ENCODE peak calls at places on chromosome 13, in nine cellular contexts. M is epithelial cell of esophagus, A is esophagus squamous epithelium, D is transverse colon, G is body of pancreas, F is cardiac fibroblast, W is Peyer's patch, S is bronchial epithelial cell, C is HFF-Myc. P is an unnamed sample.
A peak's percentile ranks its signal among the peaks of the same experiment; 100 is the strongest.

GRCh38 chr13:105703843-105704242 is 831.6 kb downstream of the EFNB2 start:
- DNase-seq in C (no peak), A (no peak), W (no peak), G (no peak), M (no peak), F (no peak), D (no peak), S (no peak), P (no peak)

GRCh38 chr13:106714271-106714670 is 146.3 kb upstream of the ARGLU1 start:
- DNase-seq in A (no peak), G (no peak), M (peak; percentile 2), S (peak; percentile 7), W (no peak), C (no peak), F (no peak), D (no peak), P (no peak)

GRCh38 chr13:107882708-107883560 is 332.4 kb downstream of the LIG4 start:
- DNase-seq in W (no peak), S (no peak), M (no peak), A (no peak), G (no peak), C (no peak), D (no peak), F (no peak), P (no peak)

GRCh38 chr13:80084086-80084676 is 256.7 kb downstream of the SPRY2 start:
- DNase-seq in D (no peak), S (peak; percentile 73), F (peak; percentile 95), M (peak; percentile 68), C (peak; percentile 50), W (no peak), G (peak; percentile 13), A (no peak), P (no peak)

GRCh38 chr13:52665325-52665724 is 12.7 kb downstream of the SUGT1 start:
- DNase-seq in W (no peak), A (no peak), D (no peak), S (peak; percentile 60), G (no peak), M (peak; percentile 56), C (peak; percentile 7), F (peak; percentile 47), P (no peak)

GRCh38 chr13:29674532-29674931 is 79.0 kb upstream of the SLC7A1 start:
- DNase-seq in F (no peak), C (no peak), A (no peak), D (no peak), W (no peak), S (no peak), G (no peak), M (no peak), P (no peak)

GRCh38 chr13:110509478-110509926 is 52.0 kb downstream of the RAB20 start:
- DNase-seq in W (no peak), D (no peak), A (no peak), S (no peak), F (no peak), C (no peak), G (no peak), M (no peak), P (no peak)

GRCh38 chr13:83024955-83025594 is 857.2 kb downstream of the SLITRK1 start:
- DNase-seq in D (no peak), S (no peak), A (no peak), W (no peak), G (no peak), F (peak; percentile 7), C (no peak), M (no peak), P (no peak)

GRCh38 chr13:60226507-60226906 is 62.8 kb upstream of the DIAPH3 start:
- DNase-seq in F (peak; percentile 53), C (no peak), G (peak; percentile 13), W (no peak), M (peak; percentile 56), D (peak; percentile 13), S (peak; percentile 7), A (no peak), P (no peak)

GRCh38 chr13:64817721-64818120 is 2412.4 kb downstream of the PCDH9 start:
- DNase-seq in S (peak; percentile 4), C (no peak), W (no peak), G (no peak), F (peak; percentile 9), A (no peak), M (peak; percentile 20), D (no peak), P (no peak)

GRCh38 chr13:114128624-114129522 is 3.5 kb downstream of the RASA3 start:
- DNase-seq in C (no peak), M (peak; percentile 53), S (peak; percentile 27), W (no peak), G (peak; percentile 78), D (peak; percentile 79), A (peak; percentile 49), F (peak; percentile 89), P (no peak)
- H3K4me3 ChIP-seq in C (peak overlapping the region; percentile 77), M (no peak overlapping the region), S (no peak overlapping the region), W (no peak overlapping the region), G (no peak overlapping the region), D (no peak overlapping the region), A (peak overlapping the region; percentile 19), F (peak overlapping the region; percentile 38), P (no peak overlapping the region)

DNA sequence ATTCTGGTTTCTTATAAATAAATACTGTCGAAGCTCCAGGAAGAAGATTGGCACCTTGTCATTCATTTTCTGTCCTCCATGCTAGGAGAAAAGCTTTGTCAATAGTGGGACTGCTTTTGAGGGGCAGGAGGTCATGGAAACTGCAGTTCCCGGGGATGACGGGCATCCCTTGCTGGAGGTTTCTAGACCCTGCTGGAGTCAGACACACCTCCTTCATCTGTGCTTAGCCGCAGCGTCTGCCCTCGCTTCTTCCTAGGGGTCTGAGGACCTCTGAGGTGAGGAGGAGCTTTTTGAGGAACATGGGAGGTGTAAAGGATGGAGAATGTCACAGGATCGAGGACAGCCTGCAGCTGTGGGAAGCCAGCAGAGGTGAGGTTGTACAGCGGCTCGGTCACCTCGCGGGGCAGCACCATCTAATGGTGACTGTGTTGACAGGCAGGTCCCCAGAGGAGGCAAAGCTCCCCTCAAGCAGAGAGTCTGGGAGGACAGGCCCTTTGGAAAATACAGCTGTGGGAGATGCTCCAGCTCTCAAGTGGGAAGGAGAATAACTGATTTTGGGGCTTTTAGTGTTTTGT is 172.7 kb upstream of the RNF113B start:
- DNase-seq in G (peak; percentile 36), D (peak; percentile 14), M (no peak), W (no peak), A (no peak), S (no peak), F (no peak), C (no peak), P (no peak)
- TF ChIP-seq CTCF in G (no peak), D (no peak), M (no peak), W (no peak), A (no peak), S (peak; percentile 5), F (no peak), C (no peak), P (peak; percentile 31)

DNA sequence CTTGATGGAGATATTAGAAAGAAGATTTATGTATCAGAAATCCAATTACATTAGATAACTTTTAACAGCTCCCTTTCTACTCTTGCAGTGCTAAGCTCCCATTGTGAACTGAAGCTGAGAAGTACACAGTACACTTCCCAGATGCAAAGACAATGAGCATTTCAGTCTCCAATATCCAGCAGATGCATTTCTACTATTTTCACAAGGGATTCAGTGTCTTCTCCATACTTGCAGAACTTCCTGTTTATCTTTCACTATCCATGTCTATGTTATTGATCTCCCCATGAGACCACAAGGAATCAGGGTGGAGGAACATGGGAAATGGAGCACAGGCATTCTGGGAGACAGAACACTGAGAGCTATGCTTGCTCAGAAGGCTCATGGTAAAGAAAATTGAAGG is 207.5 kb downstream of the ENOX1 start:
- DNase-seq in G (no peak), W (no peak), F (no peak), S (no peak), D (no peak), C (no peak), M (no peak), A (no peak), P (no peak)
- H3K4me3 ChIP-seq in G (no peak overlapping the region), W (no peak overlapping the region), F (no peak overlapping the region), S (no peak overlapping the region), D (no peak overlapping the region), C (no peak overlapping the region), M (no peak overlapping the region), A (no peak overlapping the region), P (no peak overlapping the region)

GRCh38 chr13:32031025-32031814 is at the start of gene FRY:
- DNase-seq in A (no peak), F (peak; percentile 57), S (peak; percentile 18), C (peak; percentile 26), D (peak; percentile 56), W (peak; percentile 68), G (peak; percentile 60), M (peak; percentile 40), P (no peak)
- TF ChIP-seq CTCF in A (no peak), F (peak; percentile 27), S (peak; percentile 11), C (no peak), D (no peak), W (no peak), G (no peak), M (peak; percentile 12), P (no peak)

GRCh38 chr13:48492123-48493075 is 40.5 kb downstream of the RCBTB2 start:
- DNase-seq in M (peak; percentile 21), C (peak; percentile 69), A (peak; percentile 27), F (peak; percentile 88), G (peak; percentile 81), D (peak; percentile 69), S (no peak), W (peak; percentile 63), P (no peak)
- H3K4me3 ChIP-seq in M (no peak overlapping the region), C (peak overlapping the region; percentile 33), A (peak overlapping the region; percentile 24), F (peak overlapping the region; percentile 41), G (no peak overlapping the region), D (no peak overlapping the region), S (no peak overlapping the region), W (peak overlapping the region; percentile 7), P (no peak overlapping the region)

GRCh38 chr13:50747939-50748338 is 95.6 kb downstream of the DLEU7 start:
- DNase-seq in M (no peak), D (no peak), G (no peak), F (no peak), W (no peak), S (no peak), A (no peak), C (no peak), P (no peak)

GRCh38 chr13:50742353-50742752 is 101.1 kb downstream of the DLEU7 start:
- DNase-seq in W (no peak), M (no peak), F (no peak), C (no peak), A (no peak), G (no peak), S (no peak), D (no peak), P (no peak)

GRCh38 chr13:50740052-50740741 is 103.3 kb downstream of the DLEU7 start:
- DNase-seq in M (no peak), C (no peak), W (no peak), S (no peak), G (no peak), D (no peak), A (no peak), F (no peak), P (no peak)

GRCh38 chr13:50744261-50744660 is 99.2 kb downstream of the DLEU7 start:
- DNase-seq in C (no peak), W (no peak), D (no peak), M (no peak), G (no peak), F (no peak), S (no peak), A (no peak), P (no peak)

DNA sequence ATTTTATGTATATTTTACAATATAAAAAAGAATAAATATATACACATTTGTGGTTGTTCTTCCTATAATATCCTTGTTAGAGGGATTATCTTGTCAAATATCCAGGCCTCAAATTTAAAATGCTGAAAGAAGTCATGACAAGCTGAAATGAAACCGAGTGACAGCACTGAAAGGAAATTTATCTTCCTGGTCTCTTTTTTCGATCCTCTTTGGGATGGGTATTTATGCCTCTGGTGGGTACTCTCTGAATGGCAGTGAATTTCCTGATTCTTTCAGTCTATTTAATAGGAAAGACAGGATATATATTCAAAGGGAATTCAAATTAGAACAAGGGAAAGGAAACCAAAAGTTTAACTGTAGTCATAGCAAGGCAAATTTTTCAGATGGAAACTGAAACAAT is 98.0 kb downstream of the DLEU7 start:
- DNase-seq in W (no peak), D (no peak), G (no peak), C (no peak), A (no peak), S (no peak), F (no peak), M (no peak), P (no peak)
- TF ChIP-seq CTCF in W (no peak), D (no peak), G (no peak), C (no peak), A (no peak), S (no peak), F (no peak), M (no peak), P (no peak)

P was measured in LNCaP clone FGC.